ENCODE peak calls at places on chromosomes 4 and X, in nine cellular contexts. D, E, N, J, C, A, G, R and F are unnamed samples.

GRCh38 chr4:26717332-26717731 is 133.4 kb downstream of the TBC1D19 start:
- DNase-seq in D (no peak), E (no peak), N (no peak), J (no peak), C (no peak), A (no peak), G (peak), R (peak), F (peak)

GRCh38 chr4:2786152-2786671 is 6.7 kb upstream of the SH3BP2 start:
- DNase-seq in D (no peak), E (no peak), N (no peak), J (no peak), C (no peak), A (no peak), G (no peak), R (no peak), F (no peak)

GRCh38 chrX:26873736-26874135 is 589.4 kb downstream of the PPP4R3C start:
- DNase-seq in D (no peak), E (no peak), N (no peak), J (no peak), C (no peak), A (no peak), G (no peak), R (no peak), F (no peak)

GRCh38 chr4:77849278-77849965 is 13.2 kb upstream of the MRPL1 start:
- DNase-seq in D (no peak), E (no peak), N (no peak), J (no peak), C (no peak), A (no peak), G (no peak), R (no peak), F (no peak)

GRCh38 chr4:88818650-88819470 is 121.2 kb upstream of the NAP1L5 start:
- DNase-seq in D (peak), E (peak), N (no peak), J (peak), C (peak), A (peak), G (peak), R (peak), F (peak)

GRCh38 chrX:56764153-56764974 is 35.3 kb downstream of the NBDY start:
- DNase-seq in D (peak), E (peak), N (peak), J (peak), C (peak), A (peak), G (peak), R (peak), F (peak)

GRCh38 chr4:25884040-25884788 is 21.4 kb upstream of the SEL1L3 start:
- DNase-seq in D (no peak), E (no peak), N (peak), J (no peak), C (no peak), A (no peak), G (peak), R (peak), F (peak)

GRCh38 chrX:112945796-112946195 is 105.2 kb upstream of the AMOT start:
- DNase-seq in D (no peak), E (no peak), N (no peak), J (no peak), C (no peak), A (no peak), G (no peak), R (no peak), F (no peak)

GRCh38 chr4:86497980-86498379 is 96.1 kb upstream of the PTPN13 start:
- DNase-seq in D (no peak), E (no peak), N (no peak), J (no peak), C (no peak), A (no peak), G (no peak), R (no peak), F (peak)

GRCh38 chr4:173192375-173193162 is 24.0 kb downstream of the GALNT7 start:
- DNase-seq in D (no peak), E (no peak), N (no peak), J (no peak), C (no peak), A (no peak), G (no peak), R (no peak), F (peak)

GRCh38 chrX:134764202-134764785 is 106.0 kb upstream of the PLAC1 start:
- DNase-seq in D (no peak), E (no peak), N (peak), J (no peak), C (no peak), A (no peak), G (no peak), R (peak), F (peak)

GRCh38 chr4:26950446-26950845 is 89.8 kb downstream of the STIM2 start:
- DNase-seq in D (no peak), E (no peak), N (no peak), J (no peak), C (no peak), A (no peak), G (no peak), R (no peak), F (no peak)

GRCh38 chrX:50736651-50737050 is 77.3 kb downstream of the SHROOM4 start:
- DNase-seq in D (no peak), E (no peak), N (no peak), J (no peak), C (no peak), A (no peak), G (no peak), R (no peak), F (no peak)

GRCh38 chr4:168716411-168717129 is 219.7 kb downstream of the PALLD start:
- DNase-seq in D (peak), E (no peak), N (no peak), J (no peak), C (no peak), A (no peak), G (no peak), R (no peak), F (no peak)

GRCh38 chr4:8289956-8290700 is 20.6 kb downstream of the HTRA3 start:
- DNase-seq in D (no peak), E (no peak), N (no peak), J (peak), C (no peak), A (no peak), G (no peak), R (no peak), F (no peak)

GRCh38 chr4:39446842-39447573 is 11.7 kb downstream of the RPL9 start:
- DNase-seq in D (no peak), E (peak), N (no peak), J (peak), C (peak), A (peak), G (peak), R (peak), F (no peak)

GRCh38 chr4:164935363-164935762 is 42.1 kb downstream of the TRIM61 start:
- DNase-seq in D (no peak), E (no peak), N (no peak), J (no peak), C (peak), A (no peak), G (no peak), R (no peak), F (no peak)

GRCh38 chrX:154548028-154548316 is 552 bp downstream of the IKBKG start:
- DNase-seq in D (no peak), E (no peak), N (no peak), J (no peak), C (no peak), A (no peak), G (peak), R (peak), F (no peak)

GRCh38 chr4:48025005-48025404 is 8.4 kb downstream of the NIPAL1 start:
- DNase-seq in D (no peak), E (no peak), N (no peak), J (no peak), C (no peak), A (no peak), G (peak), R (peak), F (no peak)

GRCh38 chr4:6263541-6264540 is 5.8 kb upstream of the WFS1 start:
- DNase-seq in D (no peak), E (no peak), N (no peak), J (no peak), C (peak), A (peak), G (peak), R (peak), F (peak)

GRCh38 chr4:81565137-81565870 is 93.6 kb upstream of the RASGEF1B start:
- DNase-seq in D (peak), E (peak), N (no peak), J (peak), C (no peak), A (no peak), G (no peak), R (peak), F (peak)

GRCh38 chrX:30230395-30230794 is at the start of gene MAGEB3:
- DNase-seq in D (no peak), E (no peak), N (no peak), J (no peak), C (no peak), A (no peak), G (no peak), R (no peak), F (no peak)

GRCh38 chr4:143437937-143438336 is 75.6 kb upstream of the SMARCA5 start:
- DNase-seq in D (no peak), E (no peak), N (no peak), J (no peak), C (no peak), A (no peak), G (no peak), R (no peak), F (no peak)

GRCh38 chrX:9341305-9342201 is 123.3 kb upstream of the TBL1X start:
- DNase-seq in D (peak), E (peak), N (peak), J (peak), C (no peak), A (no peak), G (peak), R (peak), F (peak)

GRCh38 chr4:82833696-82834313 is 35.2 kb upstream of the SCD5 start:
- DNase-seq in D (no peak), E (no peak), N (no peak), J (no peak), C (no peak), A (peak), G (peak), R (peak), F (peak)

GRCh38 chr4:161505141-161505540 is 658.7 kb downstream of the FSTL5 start:
- DNase-seq in D (no peak), E (no peak), N (no peak), J (no peak), C (no peak), A (no peak), G (no peak), R (no peak), F (no peak)

GRCh38 chr4:40916880-40917279 is 167.1 kb downstream of the NSUN7 start:
- DNase-seq in D (no peak), E (peak), N (no peak), J (peak), C (peak), A (no peak), G (no peak), R (peak), F (peak)

GRCh38 chrX:10124506-10125247 is 32.1 kb upstream of the CLCN4 start:
- DNase-seq in D (no peak), E (no peak), N (no peak), J (no peak), C (no peak), A (no peak), G (no peak), R (no peak), F (no peak)

GRCh38 chr4:16836324-16836723 is 62.1 kb downstream of the LDB2 start:
- DNase-seq in D (no peak), E (no peak), N (no peak), J (no peak), C (no peak), A (no peak), G (no peak), R (no peak), F (no peak)

GRCh38 chrX:21658746-21659145 is 616 bp upstream of the KLHL34 start:
- DNase-seq in D (no peak), E (no peak), N (no peak), J (peak), C (peak), A (no peak), G (no peak), R (no peak), F (no peak)

GRCh38 chr4:83109480-83110221 is 4.9 kb downstream of the PLAC8 start:
- DNase-seq in D (no peak), E (peak), N (no peak), J (peak), C (peak), A (no peak), G (peak), R (peak), F (no peak)

GRCh38 chr4:118173956-118174355 is 139.7 kb downstream of the NDST3 start:
- DNase-seq in D (no peak), E (no peak), N (no peak), J (no peak), C (no peak), A (peak), G (peak), R (peak), F (peak)

GRCh38 chr4:36823199-36823967 is 421.2 kb upstream of the NWD2 start:
- DNase-seq in D (no peak), E (no peak), N (no peak), J (no peak), C (no peak), A (no peak), G (no peak), R (no peak), F (peak)

DNA sequence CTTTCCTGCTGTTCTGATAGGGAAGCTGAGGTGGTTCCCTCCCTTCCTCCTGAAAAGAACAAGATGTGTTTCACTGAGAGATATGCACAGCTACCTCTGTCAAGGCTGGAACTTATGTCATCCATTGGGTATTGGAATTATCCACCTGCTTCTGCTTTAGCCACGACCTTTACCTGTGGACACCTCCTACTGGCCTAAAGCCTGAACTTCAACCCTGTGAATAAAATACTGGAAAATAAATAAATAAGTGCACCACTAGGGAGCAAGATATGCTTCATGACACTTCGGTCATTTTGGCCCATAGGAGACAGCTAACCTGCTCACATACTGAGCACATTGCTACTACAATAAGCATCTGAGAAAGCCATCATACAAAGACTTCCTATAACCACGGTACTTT is 419.9 kb upstream of the NWD2 start:
- DNase-seq in D (no peak), E (no peak), N (no peak), J (no peak), C (no peak), A (no peak), G (no peak), R (no peak), F (peak)
- TF ChIP-seq CTCF in D (no peak), E (no peak), N (no peak), J (no peak), C (peak), A (no peak), G (no peak), R (no peak), F (peak)

GRCh38 chr4:3835527-3836040 is 69.4 kb downstream of the ADRA2C start:
- DNase-seq in D (no peak), E (no peak), N (no peak), J (no peak), C (no peak), A (no peak), G (no peak), R (no peak), F (no peak)

GRCh38 chr4:3833326-3833989 is 67.3 kb downstream of the ADRA2C start:
- DNase-seq in D (no peak), E (no peak), N (no peak), J (no peak), C (no peak), A (no peak), G (no peak), R (no peak), F (no peak)

GRCh38 chr4:3834186-3834920 is 68.2 kb downstream of the ADRA2C start:
- DNase-seq in D (no peak), E (no peak), N (no peak), J (no peak), C (no peak), A (no peak), G (no peak), R (no peak), F (no peak)

GRCh38 chr4:3836041-3836801 is 70.0 kb downstream of the ADRA2C start:
- DNase-seq in D (no peak), E (no peak), N (no peak), J (no peak), C (peak), A (no peak), G (no peak), R (no peak), F (no peak)

DNA sequence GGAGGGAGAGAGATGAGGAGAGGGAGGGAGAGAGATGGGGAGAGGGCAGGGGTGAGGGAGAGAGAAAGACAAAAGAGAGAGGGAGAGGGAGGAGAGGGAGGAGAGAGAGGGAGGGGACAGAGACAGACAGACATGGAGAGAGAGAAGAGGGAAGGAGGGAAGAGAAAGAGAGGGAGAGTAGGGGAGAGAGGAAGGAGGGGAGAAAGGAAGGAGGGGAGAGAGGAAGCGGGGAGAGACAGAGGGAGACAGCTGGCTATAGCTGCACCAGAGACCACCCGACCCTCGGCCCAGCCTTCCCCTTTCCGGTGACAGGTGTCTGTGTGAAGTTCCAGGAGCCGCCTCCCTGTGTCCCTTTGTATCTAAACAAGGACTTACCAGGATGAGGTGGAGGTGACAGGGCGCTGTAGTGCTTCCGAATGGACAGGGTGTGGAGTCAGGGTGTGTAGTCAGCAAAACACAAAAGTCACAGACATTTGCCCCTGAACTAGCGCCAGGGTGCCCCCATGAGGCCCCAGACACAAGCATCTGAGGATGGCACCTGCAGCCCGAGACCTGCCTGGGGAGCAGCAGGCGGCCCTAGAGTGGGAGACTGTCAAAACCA is 68.8 kb downstream of the ADRA2C start:
- DNase-seq in D (no peak), E (no peak), N (no peak), J (no peak), C (no peak), A (no peak), G (no peak), R (no peak), F (no peak)
- TF ChIP-seq CTCF in D (no peak), E (no peak), N (no peak), J (no peak), C (no peak), A (no peak), G (no peak), R (no peak), F (no peak)

GRCh38 chrX:86171366-86171765 is 23.1 kb downstream of the DACH2 start:
- DNase-seq in D (no peak), E (no peak), N (no peak), J (no peak), C (peak), A (peak), G (peak), R (peak), F (peak)
- TF ChIP-seq CTCF in D (no peak), E (no peak), N (peak), J (peak), C (no peak), A (peak), G (peak), R (peak), F (peak)

GRCh38 chr4:720111-720860 is 14.7 kb downstream of the PCGF3 start:
- DNase-seq in D (no peak), E (no peak), N (no peak), J (no peak), C (no peak), A (no peak), G (no peak), R (no peak), F (no peak)
- TF ChIP-seq CTCF in D (no peak), E (no peak), N (no peak), J (no peak), C (no peak), A (no peak), G (no peak), R (no peak), F (no peak)